ENCODE peak calls at places on chromosome 1, in nine cellular contexts. Y is cardiac muscle cell; K is CD4-positive, alpha-beta T cell; Z is colonic mucosa; A is bronchial epithelial cell; S is heart left ventricle; B is H9; C is kidney epithelial cell; G is breast epithelium. E is an unnamed sample.

GRCh38 chr1:10735603-10736305 is 60.7 kb downstream of the CASZ1 start:
- DNase-seq in S (no peak), K (no peak), Y (no peak), C (no peak), A (no peak), B (no peak), Z (no peak), G (no peak), E (no peak)

GRCh38 chr1:226404904-226405222 is 3.0 kb downstream of the PARP1 start:
- DNase-seq in Y (no peak), A (no peak), K (no peak), C (no peak), G (no peak), Z (no peak), S (no peak), B (peak; percentile 86), E (no peak)

GRCh38 chr1:210691039-210691438 is 362.3 kb downstream of the HHAT start:
- DNase-seq in Z (no peak), A (no peak), G (no peak), C (no peak), Y (no peak), K (no peak), S (no peak), B (no peak), E (no peak)

GRCh38 chr1:34268311-34269042 is 91.8 kb downstream of the C1orf94 start:
- DNase-seq in A (peak; percentile 10), S (no peak), Y (no peak), B (no peak), G (no peak), C (no peak), Z (no peak), K (no peak), E (no peak)

GRCh38 chr1:18009061-18009728 is 98.4 kb upstream of the IGSF21 start:
- DNase-seq in C (no peak), K (no peak), Y (no peak), A (no peak), G (no peak), B (peak; percentile 46), S (no peak), Z (no peak), E (no peak)

GRCh38 chr1:117162806-117163205 is 41.3 kb upstream of the TRIM45 start:
- DNase-seq in Z (no peak), S (no peak), Y (no peak), K (no peak), C (no peak), B (no peak), A (no peak), G (no peak), E (no peak)

GRCh38 chr1:183243190-183244065 is 57.4 kb downstream of the LAMC2 start:
- DNase-seq in A (no peak), B (no peak), Z (peak; percentile 25), S (no peak), K (no peak), Y (no peak), G (no peak), C (no peak), E (peak; percentile 76)

GRCh38 chr1:167301355-167301754 is 80.7 kb downstream of the POU2F1 start:
- DNase-seq in Z (no peak), K (no peak), G (no peak), B (no peak), Y (no peak), A (no peak), S (no peak), C (no peak), E (no peak)

GRCh38 chr1:81225769-81226602 is 574.7 kb upstream of the ADGRL2 start:
- DNase-seq in G (no peak), A (no peak), S (no peak), Z (no peak), Y (no peak), C (no peak), K (no peak), B (no peak), E (no peak)

GRCh38 chr1:89887270-89887669 is 66.4 kb downstream of the LRRC8D start:
- DNase-seq in S (no peak), C (no peak), G (no peak), Y (no peak), K (no peak), B (no peak), A (peak; percentile 64), Z (no peak), E (no peak)

GRCh38 chr1:63731117-63732043 is 42.4 kb upstream of the ROR1 start:
- DNase-seq in A (peak; percentile 99), K (no peak), B (no peak), Z (peak; percentile 62), S (no peak), C (peak; percentile 97), Y (no peak), G (no peak), E (peak; percentile 72)

GRCh38 chr1:67937651-67938050 is 104.4 kb upstream of the GNG12 start:
- DNase-seq in A (no peak), K (no peak), S (peak; percentile 14), Y (no peak), Z (no peak), G (no peak), B (no peak), C (no peak), E (no peak)

DNA sequence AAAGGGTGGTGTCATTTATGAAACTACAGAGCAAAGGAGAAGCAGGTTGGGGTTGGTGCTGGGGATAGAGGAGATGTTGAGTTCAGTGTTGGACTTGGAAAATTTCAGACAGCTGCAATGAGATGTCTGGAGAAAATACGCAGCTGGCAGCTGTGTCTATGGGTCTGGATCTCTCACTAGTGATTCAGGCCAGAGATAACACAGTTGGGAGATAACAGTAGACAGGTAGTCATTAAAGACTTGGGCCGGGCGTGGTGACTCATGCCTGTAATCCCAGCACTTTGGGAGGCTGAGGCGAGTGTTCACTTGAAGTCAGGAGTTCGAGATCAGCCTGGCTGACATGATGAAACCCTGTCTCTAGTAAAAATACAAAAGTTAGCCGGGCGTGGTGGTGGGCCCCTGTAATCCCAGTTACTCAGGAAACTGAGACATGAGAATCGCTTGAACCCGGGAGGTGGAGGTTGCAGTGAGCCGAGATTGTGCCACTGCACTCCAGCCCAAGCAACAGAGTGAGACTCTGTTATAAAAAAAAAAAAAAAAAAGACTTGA is 2.5 kb upstream of the TFAP2E start:
- DNase-seq in C (no peak), A (no peak), S (no peak), Z (no peak), Y (no peak), B (no peak), G (no peak), K (no peak), E (no peak)
- H3K27me3 ChIP-seq in C (peaks cover 40% of the 10 kb centered on the region), A (no peaks in the 10 kb centered on the region), S (peaks cover 24% of the 10 kb centered on the region), Z (peaks cover 28% of the 10 kb centered on the region), Y (peaks cover 69% of the 10 kb centered on the region), B (peaks cover 50% of the 10 kb centered on the region), G (no peaks in the 10 kb centered on the region), K (no peaks in the 10 kb centered on the region), E (no peaks in the 10 kb centered on the region)

DNA sequence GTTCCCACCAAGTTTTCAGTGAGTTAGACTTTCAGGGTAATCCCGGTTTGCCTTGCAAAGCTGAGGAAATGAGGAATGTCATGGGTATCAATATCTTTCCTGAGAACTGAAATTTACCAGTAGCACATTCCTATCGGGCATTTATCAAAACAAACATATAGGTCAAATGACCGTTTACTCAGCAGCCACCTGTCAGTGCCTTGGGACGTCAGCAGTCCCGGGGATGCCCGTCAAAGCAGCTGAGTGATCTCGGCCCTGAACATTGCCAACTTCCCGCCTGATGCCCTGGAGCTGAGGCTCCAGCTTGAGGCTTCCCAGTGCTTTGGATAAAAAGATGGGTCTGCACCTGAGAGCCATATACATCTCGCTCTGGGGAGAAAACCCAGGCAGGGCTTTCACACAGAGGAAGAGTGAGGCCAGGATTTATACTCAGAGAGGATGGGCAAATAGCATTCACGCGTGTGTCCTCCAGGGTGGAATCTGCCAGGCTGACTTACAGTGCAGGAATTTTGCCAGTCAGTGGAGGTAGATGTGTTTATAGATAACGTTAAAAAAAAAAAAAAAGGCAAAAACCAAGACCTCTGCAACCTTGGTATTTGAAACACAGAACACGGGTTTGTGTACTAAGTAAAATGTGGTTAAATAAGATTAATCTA is 435.7 kb upstream of the VAMP3 start:
- DNase-seq in B (no peak), S (no peak), Y (no peak), Z (no peak), K (no peak), G (no peak), A (peak; percentile 8), C (peak; percentile 9), E (no peak)
- TF ChIP-seq CTCF in B (no peak), S (no peak), Y (no peak), Z (no peak), K (no peak), G (no peak), A (no peak), C (no peak), E (no peak)

GRCh38 chr1:228000836-228001563 is 5.8 kb upstream of the WNT3A start:
- DNase-seq in B (no peak), Y (no peak), S (no peak), A (no peak), Z (no peak), C (no peak), G (peak; percentile 33), K (no peak), E (peak; percentile 46)
- H3K27me3 ChIP-seq in B (peaks cover 33% of the 10 kb centered on the region), Y (peaks cover 46% of the 10 kb centered on the region), S (peaks cover 30% of the 10 kb centered on the region), A (peaks cover 22% of the 10 kb centered on the region), Z (peaks cover 25% of the 10 kb centered on the region), C (peaks cover 42% of the 10 kb centered on the region), G (peaks cover 44% of the 10 kb centered on the region), K (peaks cover 28% of the 10 kb centered on the region), E (no peaks in the 10 kb centered on the region)

GRCh38 chr1:30083800-30084464 is 639.5 kb downstream of the MATN1 start:
- DNase-seq in B (no peak), S (peak; percentile 22), K (no peak), C (peak; percentile 75), A (peak; percentile 62), G (no peak), Z (no peak), Y (no peak), E (no peak)

GRCh38 chr1:30081379-30082102 is 641.8 kb downstream of the MATN1 start:
- DNase-seq in A (no peak), Z (no peak), Y (no peak), K (no peak), G (no peak), B (peak; percentile 42), S (no peak), C (no peak), E (no peak)

GRCh38 chr1:30087465-30087864 is 635.9 kb downstream of the MATN1 start:
- DNase-seq in C (no peak), Z (no peak), A (no peak), Y (peak; percentile 34), K (no peak), B (peak; percentile 72), S (no peak), G (no peak), E (no peak)

GRCh38 chr1:30085814-30086770 is 637.3 kb downstream of the MATN1 start:
- DNase-seq in Z (peak; percentile 50), K (no peak), C (no peak), S (peak; percentile 47), Y (peak; percentile 83), A (no peak), G (no peak), B (peak; percentile 89), E (peak; percentile 47)

DNA sequence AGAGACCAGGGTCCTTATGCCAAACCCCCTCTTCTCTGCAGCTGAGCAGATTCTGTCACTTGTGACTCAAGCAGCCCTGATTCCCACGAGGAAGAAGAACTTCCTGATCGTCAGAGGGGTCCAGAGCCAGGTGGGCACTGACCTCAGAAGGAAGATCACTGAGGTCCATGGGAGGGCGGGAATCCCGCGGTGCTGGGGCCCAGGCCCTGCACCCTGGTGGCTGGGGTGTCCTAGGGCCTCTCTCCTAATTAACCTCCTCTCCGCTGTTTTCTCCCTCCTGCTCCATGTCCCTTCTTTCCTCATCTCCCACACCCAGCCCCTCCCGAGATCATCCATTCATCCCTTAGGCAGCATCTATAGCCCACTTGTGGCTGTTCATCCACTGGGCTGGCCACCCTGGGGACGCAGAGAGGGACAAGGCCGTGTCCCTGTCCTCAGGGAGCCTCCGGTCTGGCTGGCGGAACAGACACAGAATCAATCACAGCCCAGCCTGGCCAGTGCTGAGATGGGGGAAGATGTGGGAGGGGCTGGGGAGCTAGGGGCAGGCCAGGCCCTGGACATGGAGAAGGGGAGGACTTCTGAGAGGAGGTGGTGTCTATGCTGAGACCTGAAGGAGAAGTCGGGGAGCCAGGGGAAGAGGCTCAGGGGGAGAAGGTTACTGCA is 638.3 kb downstream of the MATN1 start:
- DNase-seq in C (no peak), K (no peak), Y (no peak), A (no peak), B (no peak), Z (no peak), G (no peak), S (no peak), E (no peak)
- TF ChIP-seq CTCF in C (no peak), K (no peak), Y (no peak), A (no peak), B (no peak), Z (no peak), G (no peak), S (no peak), E (no peak)

E was measured in tibial artery.